ENCODE peak calls at places on chromosomes 16 and 17, in four cellular contexts. Z, L, I and U are unnamed samples.

GRCh38 chr17:9575381-9576072 is at the start of gene STX8:
- DNase-seq in Z (peak), L (peak), I (peak), U (peak)

GRCh38 chr17:60161598-60162330 is 12.0 kb downstream of the CA4 start:
- DNase-seq in Z (no peak), L (no peak), I (no peak), U (no peak)

GRCh38 chr17:55959756-55960155 is 193.5 kb upstream of the ANKFN1 start:
- DNase-seq in Z (no peak), L (no peak), I (no peak), U (no peak)

GRCh38 chr17:32491371-32492280 is 4.8 kb downstream of the CDK5R1 start:
- DNase-seq in Z (no peak), L (no peak), I (peak), U (no peak)

GRCh38 chr17:49254066-49254465 is 23.5 kb upstream of the PHOSPHO1 start:
- DNase-seq in Z (no peak), L (no peak), I (no peak), U (no peak)

GRCh38 chr17:50459081-50459676 is 9.5 kb downstream of the CHAD start:
- DNase-seq in Z (no peak), L (peak), I (no peak), U (no peak)

GRCh38 chr16:3618782-3619166 is 7.4 kb upstream of the SLX4 start:
- DNase-seq in Z (no peak), L (peak), I (no peak), U (no peak)

GRCh38 chr17:288802-289356 is 63.7 kb downstream of the RPH3AL start:
- DNase-seq in Z (no peak), L (no peak), I (no peak), U (peak)

GRCh38 chr16:53744449-53744848 is 40.5 kb downstream of the FTO start:
- DNase-seq in Z (no peak), L (no peak), I (peak), U (no peak)

GRCh38 chr16:23843143-23843542 is 7.4 kb downstream of the PRKCB start:
- DNase-seq in Z (no peak), L (no peak), I (no peak), U (no peak)

GRCh38 chr16:56855936-56856335 is 9.1 kb upstream of the SLC12A3 start:
- DNase-seq in Z (no peak), L (no peak), I (no peak), U (no peak)

GRCh38 chr16:53816211-53816610 is 112.3 kb downstream of the FTO start:
- DNase-seq in Z (no peak), L (no peak), I (no peak), U (no peak)

GRCh38 chr17:37791434-37791833 is 46.6 kb upstream of the HNF1B start:
- DNase-seq in Z (no peak), L (no peak), I (peak), U (peak)

GRCh38 chr16:81713796-81714195 is 65.3 kb upstream of the PLCG2 start:
- DNase-seq in Z (no peak), L (no peak), I (no peak), U (peak)

GRCh38 chr17:45775576-45776011 is 8.5 kb upstream of the CRHR1 start:
- DNase-seq in Z (no peak), L (no peak), I (no peak), U (no peak)

GRCh38 chr16:74877706-74878105 is 103.1 kb upstream of the FA2H start:
- DNase-seq in Z (no peak), L (no peak), I (no peak), U (no peak)

GRCh38 chr17:58996968-58997367 is 109.7 kb downstream of the TRIM37 start:
- DNase-seq in Z (no peak), L (no peak), I (no peak), U (no peak)

GRCh38 chr17:58998871-58999270 is 107.8 kb downstream of the TRIM37 start:
- DNase-seq in Z (no peak), L (no peak), I (no peak), U (no peak)

GRCh38 chr17:59000022-59000421 is 106.7 kb downstream of the TRIM37 start:
- DNase-seq in Z (no peak), L (no peak), I (no peak), U (no peak)

GRCh38 chr17:58995247-58995940 is 111.3 kb downstream of the TRIM37 start:
- DNase-seq in Z (no peak), L (no peak), I (no peak), U (no peak)

GRCh38 chr17:58997756-58998553 is 108.7 kb downstream of the TRIM37 start:
- DNase-seq in Z (no peak), L (no peak), I (no peak), U (no peak)
- H3K27ac ChIP-seq in Z (no peak), L (no peak), I (no peak), U (no peak)

DNA sequence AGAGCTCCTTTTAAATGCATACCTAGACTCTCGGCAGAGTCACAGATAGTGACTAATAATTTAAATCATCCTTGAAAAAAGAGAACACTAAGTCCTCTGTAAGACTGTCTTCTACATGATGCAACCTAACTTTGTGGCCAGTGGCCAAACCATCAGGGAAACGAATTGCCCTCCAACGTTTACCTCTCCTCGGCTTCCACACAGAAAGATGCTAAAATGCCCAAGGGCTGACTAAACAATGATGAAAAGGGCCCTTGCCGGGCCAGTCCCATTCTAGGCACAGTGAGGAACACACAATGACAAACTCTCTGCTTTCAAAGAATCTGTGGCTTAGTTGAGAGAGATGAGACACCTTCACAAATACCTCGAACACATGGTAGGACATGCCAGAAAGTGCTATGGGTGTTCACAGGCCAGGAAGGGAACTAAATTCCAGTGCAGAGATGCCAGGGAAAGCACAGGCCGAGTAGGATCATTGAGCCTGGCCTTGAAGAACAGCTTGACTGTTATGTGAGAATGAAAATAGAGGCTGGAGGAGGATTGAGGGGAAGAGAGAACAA is 35.3 kb upstream of the PITPNM3 start:
- DNase-seq in Z (no peak), L (no peak), I (no peak), U (no peak)
- H3K27ac ChIP-seq in Z (no peak), L (no peak), I (no peak), U (no peak)

GRCh38 chr17:77527836-77528505 is 387.2 kb downstream of the SEC14L1 start:
- DNase-seq in Z (no peak), L (no peak), I (no peak), U (no peak)

GRCh38 chr17:77527394-77527793 is 386.6 kb downstream of the SEC14L1 start:
- DNase-seq in Z (no peak), L (no peak), I (no peak), U (no peak)

GRCh38 chr17:77526728-77527355 is 386.1 kb downstream of the SEC14L1 start:
- DNase-seq in Z (no peak), L (no peak), I (no peak), U (no peak)

GRCh38 chr17:77528516-77529327 is 388.0 kb downstream of the SEC14L1 start:
- DNase-seq in Z (no peak), L (no peak), I (no peak), U (no peak)

GRCh38 chr17:77526259-77526711 is 385.5 kb downstream of the SEC14L1 start:
- DNase-seq in Z (no peak), L (no peak), I (no peak), U (no peak)
- H3K27ac ChIP-seq in Z (no peak), L (no peak), I (no peak), U (no peak)

GRCh38 chr17:3917391-3917931 is 1.2 kb upstream of the P2RX1 start:
- DNase-seq in Z (no peak), L (no peak), I (no peak), U (no peak)

GRCh38 chr17:3914319-3914685 is 2.0 kb downstream of the P2RX1 start:
- DNase-seq in Z (no peak), L (no peak), I (no peak), U (no peak)

GRCh38 chr17:3916825-3917224 is 560 bp upstream of the P2RX1 start:
- DNase-seq in Z (no peak), L (no peak), I (no peak), U (no peak)

GRCh38 chr17:3915642-3916012 is 638 bp downstream of the P2RX1 start:
- DNase-seq in Z (no peak), L (no peak), I (no peak), U (no peak)

DNA sequence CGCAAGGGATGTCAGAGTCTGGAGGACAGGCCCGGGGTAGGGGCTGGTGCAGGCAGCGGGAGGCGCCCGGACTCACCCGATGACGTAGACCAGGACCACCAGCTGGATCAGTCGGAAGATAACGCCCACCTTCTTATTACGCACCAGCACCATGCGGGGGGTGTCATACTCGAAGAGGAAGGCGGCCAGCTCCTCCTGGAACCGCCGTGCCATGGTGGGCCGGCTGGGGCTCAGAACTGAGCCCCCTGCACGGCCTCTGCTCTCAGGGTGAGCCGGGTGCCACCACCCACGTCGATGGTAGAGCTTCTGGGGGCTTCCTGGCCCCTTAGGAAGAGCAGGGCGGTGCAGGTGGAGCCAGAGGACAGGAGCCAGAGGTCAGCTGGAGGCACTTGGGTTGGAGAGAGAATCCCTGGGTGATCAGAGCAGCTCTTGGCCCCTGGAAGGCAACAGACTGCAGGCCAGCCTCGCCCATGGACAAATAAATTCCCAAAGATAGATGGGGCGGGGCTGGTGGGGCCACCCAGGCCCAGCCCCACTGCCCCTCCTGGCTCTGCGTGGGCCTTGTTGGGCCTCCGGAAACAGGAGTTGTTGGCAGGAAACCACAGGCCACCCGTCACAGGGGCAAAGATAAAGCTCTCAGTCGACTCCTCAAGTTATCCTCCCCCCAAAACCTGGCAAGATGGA is at the start of gene P2RX1:
- DNase-seq in Z (no peak), L (no peak), I (peak), U (peak)
- H3K27ac ChIP-seq in Z (peak), L (no peak), I (no peak), U (peak)

DNA sequence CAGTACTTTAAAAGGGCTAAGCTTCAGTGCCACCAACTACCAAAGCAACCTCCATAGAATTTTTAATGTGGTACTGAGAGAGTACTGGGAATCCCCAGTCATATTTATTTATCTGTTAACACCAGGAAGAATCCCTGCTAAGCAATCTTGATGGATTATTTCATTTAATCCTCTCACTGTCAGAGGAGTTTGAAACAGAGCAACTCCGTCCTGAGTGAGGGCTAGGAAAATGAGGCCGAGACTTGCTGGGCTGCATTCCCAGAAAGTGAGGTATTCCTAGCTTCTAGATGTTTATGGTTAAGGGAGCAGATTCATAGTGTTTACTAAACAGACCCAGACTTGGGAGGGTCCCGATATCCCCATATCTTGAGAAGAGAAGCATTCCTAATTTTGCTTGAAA is 28.8 kb upstream of the CLEC3A start:
- DNase-seq in Z (no peak), L (no peak), I (no peak), U (no peak)
- H3K27ac ChIP-seq in Z (no peak), L (no peak), I (no peak), U (no peak)